ENCODE peak calls at places on chromosomes 13 and 19, in four cellular contexts. D, K, F and J are unnamed samples. For H3K4me1, the result is how much of the 10 kb centered on the place peaks cover.

GRCh38 chr19:54449701-54450069 is 686 bp downstream of the LENG8 start:
- DNase-seq in D (no peak), K (no peak), F (no peak), J (no peak)

GRCh38 chr13:94966380-94966779 is 254.0 kb upstream of the SOX21 start:
- DNase-seq in K (no peak), D (no peak), F (no peak), J (no peak)

GRCh38 chr19:30391554-30392551 is 19.7 kb downstream of the ZNF536 start:
- DNase-seq in F (no peak), D (no peak), K (no peak), J (no peak)

GRCh38 chr13:33326246-33326645 is 40.7 kb upstream of the STARD13 start:
- DNase-seq in D (no peak), K (no peak), F (no peak), J (no peak)

GRCh38 chr19:12806242-12807131 is at the start of gene RNASEH2A:
- DNase-seq in F (peak), K (no peak), D (peak), J (peak)

GRCh38 chr13:112733112-112733511 is 43.3 kb downstream of the ATP11A start:
- DNase-seq in K (no peak), D (no peak), F (no peak), J (no peak)

GRCh38 chr19:41023193-41023592 is 32.1 kb downstream of the CYP2B6 start:
- DNase-seq in D (no peak), K (no peak), F (no peak), J (no peak)

GRCh38 chr13:84430441-84430840 is 548.2 kb upstream of the SLITRK1 start:
- DNase-seq in K (no peak), F (no peak), D (no peak), J (no peak)

GRCh38 chr19:39705578-39706188 is 1.4 kb downstream of the LGALS14 start:
- DNase-seq in K (no peak), F (no peak), D (no peak), J (no peak)

GRCh38 chr13:44918323-44919102 is 70.8 kb downstream of the NUFIP1 start:
- DNase-seq in D (peak), F (peak), K (peak), J (peak)

GRCh38 chr13:19085258-19085657 is 96.4 kb downstream of the TUBA3C start:
- DNase-seq in K (no peak), F (no peak), D (no peak), J (peak)

GRCh38 chr19:31515931-31516330 is 166.7 kb upstream of the TSHZ3 start:
- DNase-seq in K (no peak), D (no peak), F (no peak), J (no peak)

GRCh38 chr19:16615788-16616187 is 12.2 kb downstream of the MED26 start:
- DNase-seq in F (no peak), K (no peak), D (no peak), J (no peak)

GRCh38 chr19:40139533-40140287 is 49.0 kb upstream of the ZNF780A start:
- DNase-seq in F (no peak), K (no peak), D (no peak), J (no peak)

GRCh38 chr13:102039264-102039663 is 362.6 kb downstream of the FGF14 start:
- DNase-seq in D (no peak), K (no peak), F (no peak), J (no peak)

GRCh38 chr13:37026778-37027177 is 26.2 kb downstream of the EXOSC8 start:
- DNase-seq in D (no peak), K (no peak), F (no peak), J (no peak)

GRCh38 chr13:75715598-75716523 is 79.7 kb downstream of the LMO7 start:
- DNase-seq in K (no peak), F (no peak), D (no peak), J (no peak)

GRCh38 chr19:41413947-41414346 is 13.2 kb downstream of the B3GNT8 start:
- DNase-seq in F (no peak), D (no peak), K (no peak), J (no peak)

GRCh38 chr13:101594936-101595335 is 142.5 kb downstream of the ITGBL1 start:
- DNase-seq in K (no peak), D (no peak), F (no peak), J (no peak)

GRCh38 chr13:107457686-107458085 is 757.6 kb downstream of the LIG4 start:
- DNase-seq in D (no peak), K (no peak), F (no peak), J (no peak)

GRCh38 chr19:52722062-52723005 is 12.5 kb downstream of the ZNF611 start:
- DNase-seq in K (no peak), D (no peak), F (no peak), J (no peak)

GRCh38 chr13:102868366-102868936 is 22.6 kb downstream of the ERCC5 start:
- DNase-seq in K (no peak), F (no peak), D (no peak), J (no peak)

GRCh38 chr19:55319786-55320185 is 5.4 kb downstream of the TMEM150B start:
- DNase-seq in F (no peak), K (no peak), D (peak), J (no peak)

GRCh38 chr19:1744822-1745563 is 8.3 kb upstream of the ONECUT3 start:
- DNase-seq in F (no peak), D (no peak), K (no peak), J (no peak)
- H3K4me3 ChIP-seq in F (no peak), D (no peak), K (no peak), J (no peak)

DNA sequence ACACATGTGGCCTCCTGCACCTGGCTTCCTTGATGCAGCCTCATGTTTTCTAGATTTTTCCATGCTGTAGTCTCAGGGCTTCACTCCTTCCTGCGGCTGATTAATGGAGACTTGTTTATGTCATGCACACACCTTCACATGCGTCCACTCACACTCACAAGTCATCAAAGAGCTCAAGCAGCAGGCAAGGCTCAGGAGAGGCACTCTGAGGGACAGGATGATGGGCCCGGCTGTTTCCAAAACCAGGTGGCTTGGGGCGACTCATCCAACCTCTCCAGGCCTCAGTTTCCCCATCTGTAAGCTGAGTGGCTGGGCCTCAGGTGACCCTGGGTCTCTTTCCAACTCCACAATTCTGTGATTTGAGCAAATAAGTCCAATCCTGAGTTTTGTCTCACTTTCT is 36.9 kb downstream of the RASA3 start:
- DNase-seq in K (no peak), F (no peak), D (peak), J (no peak)
- H3K4me1 ChIP-seq in K (under half), F (under half), D (under half), J (under half)

GRCh38 chr13:97141564-97142005 is 80.5 kb upstream of the MBNL2 start:
- DNase-seq in K (peak), F (no peak), D (no peak), J (peak)

GRCh38 chr13:97136418-97136817 is 85.7 kb upstream of the MBNL2 start:
- DNase-seq in D (no peak), K (no peak), F (no peak), J (no peak)

GRCh38 chr13:97142452-97142851 is 79.7 kb upstream of the MBNL2 start:
- DNase-seq in K (no peak), D (peak), F (no peak), J (no peak)

GRCh38 chr13:97140611-97141010 is 81.5 kb upstream of the MBNL2 start:
- DNase-seq in K (no peak), D (no peak), F (no peak), J (no peak)

DNA sequence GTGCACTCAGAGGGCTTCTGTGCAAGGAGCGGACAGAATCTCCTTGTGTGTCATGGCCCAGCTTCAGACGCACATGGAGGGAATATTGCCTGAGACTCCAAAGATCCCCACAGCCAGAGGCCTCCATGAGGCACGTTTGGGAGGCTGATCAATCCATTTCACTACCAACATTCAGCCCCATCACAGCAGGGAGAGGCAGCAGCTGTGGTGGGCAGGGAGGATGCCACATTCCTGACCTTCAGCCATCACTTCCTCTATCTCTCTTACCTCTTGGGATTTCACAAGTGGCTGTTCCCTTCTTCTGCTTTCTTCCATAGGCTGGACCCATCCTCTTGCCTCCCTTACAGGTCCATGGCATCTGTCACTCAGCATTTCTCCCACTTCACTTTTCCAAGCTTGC is 82.4 kb upstream of the MBNL2 start:
- DNase-seq in D (no peak), K (no peak), F (no peak), J (no peak)
- H3K27ac ChIP-seq in D (no peak), K (no peak), F (no peak), J (no peak)

GRCh38 chr19:14135355-14135754 is 1.0 kb downstream of the ASF1B start:
- DNase-seq in K (no peak), F (no peak), D (no peak), J (no peak)
- H3K4me3 ChIP-seq in K (peak), F (no peak), D (no peak), J (no peak)

GRCh38 chr19:49641688-49642487 is at the start of gene SCAF1:
- DNase-seq in F (peak), K (peak), D (peak), J (peak)
- H3K4me1 ChIP-seq in F (under half), K (half or more), D (under half), J (under half)

GRCh38 chr13:90427322-90428272 is 919.9 kb upstream of the MIR17HG start:
- DNase-seq in D (no peak), F (no peak), K (no peak), J (no peak)
- H3K27ac ChIP-seq in D (no peak), F (no peak), K (no peak), J (no peak)

GRCh38 chr19:35931161-35931873 is 4.9 kb upstream of the LRFN3 start:
- DNase-seq in F (peak), D (peak), K (peak), J (peak)

GRCh38 chr19:35932291-35932936 is 3.8 kb upstream of the LRFN3 start:
- DNase-seq in D (no peak), K (no peak), F (no peak), J (no peak)

GRCh38 chr19:35928507-35928906 is 7.7 kb upstream of the LRFN3 start:
- DNase-seq in K (no peak), F (no peak), D (no peak), J (no peak)

GRCh38 chr19:35935911-35936737 is at the start of gene LRFN3:
- DNase-seq in D (peak), F (peak), K (no peak), J (peak)

GRCh38 chr19:35931874-35932202 is 4.3 kb upstream of the LRFN3 start:
- DNase-seq in K (no peak), D (no peak), F (no peak), J (no peak)
- H3K4me3 ChIP-seq in K (no peak), D (peak), F (no peak), J (no peak)